ENCODE peak calls at places on chromosome 4, in six cellular contexts. F is astrocyte of the spinal cord, A is uterus, H is fibroblast of villous mesenchyme, N is omental fat pad, R is nephron progenitor cell. L is an unnamed sample.

GRCh38 chr4:47933798-47934197 is 19.4 kb upstream of the NFXL1 start:
- DNase-seq in F (peak), A (no peak), H (peak), N (no peak), R (no peak), L (no peak)

GRCh38 chr4:48109413-48110263 is 24.4 kb downstream of the TXK start:
- DNase-seq in F (peak), A (no peak), H (peak), N (no peak), R (no peak), L (no peak)

GRCh38 chr4:8640816-8641215 is 48.3 kb downstream of the CPZ start:
- DNase-seq in F (no peak), A (no peak), H (no peak), N (no peak), R (no peak), L (no peak)

GRCh38 chr4:4641661-4642180 is 99.9 kb upstream of the STX18 start:
- DNase-seq in F (no peak), A (no peak), H (no peak), N (no peak), R (peak), L (no peak)

GRCh38 chr4:175705407-175705806 is 106.7 kb downstream of the GPM6A start:
- DNase-seq in F (peak), A (no peak), H (no peak), N (no peak), R (peak), L (no peak)

GRCh38 chr4:158936238-158936637 is 166.6 kb upstream of the RAPGEF2 start:
- DNase-seq in F (no peak), A (no peak), H (no peak), N (no peak), R (no peak), L (no peak)

GRCh38 chr4:185534850-185535761 is at the start of gene PDLIM3:
- DNase-seq in F (peak), A (peak), H (peak), N (no peak), R (peak), L (peak)

GRCh38 chr4:106810122-106810521 is 226.0 kb downstream of the DKK2 start:
- DNase-seq in F (no peak), A (no peak), H (no peak), N (no peak), R (no peak), L (no peak)

GRCh38 chr4:98314791-98315565 is 53.8 kb downstream of the RAP1GDS1 start:
- DNase-seq in F (peak), A (no peak), H (no peak), N (no peak), R (no peak), L (no peak)

GRCh38 chr4:160175064-160175643 is 1072.3 kb downstream of the RAPGEF2 start:
- DNase-seq in F (no peak), A (no peak), H (no peak), N (no peak), R (no peak), L (no peak)
- TF ChIP-seq CTCF in F (no peak), A (no peak), H (no peak), N (no peak), R (no peak), L (no peak)

GRCh38 chr4:6680372-6681034 is 13.2 kb upstream of the S100P start:
- DNase-seq in F (no peak), A (no peak), H (no peak), N (no peak), R (no peak), L (no peak)
- TF ChIP-seq CTCF in F (no peak), A (no peak), H (no peak), N (no peak), R (no peak), L (peak)

DNA sequence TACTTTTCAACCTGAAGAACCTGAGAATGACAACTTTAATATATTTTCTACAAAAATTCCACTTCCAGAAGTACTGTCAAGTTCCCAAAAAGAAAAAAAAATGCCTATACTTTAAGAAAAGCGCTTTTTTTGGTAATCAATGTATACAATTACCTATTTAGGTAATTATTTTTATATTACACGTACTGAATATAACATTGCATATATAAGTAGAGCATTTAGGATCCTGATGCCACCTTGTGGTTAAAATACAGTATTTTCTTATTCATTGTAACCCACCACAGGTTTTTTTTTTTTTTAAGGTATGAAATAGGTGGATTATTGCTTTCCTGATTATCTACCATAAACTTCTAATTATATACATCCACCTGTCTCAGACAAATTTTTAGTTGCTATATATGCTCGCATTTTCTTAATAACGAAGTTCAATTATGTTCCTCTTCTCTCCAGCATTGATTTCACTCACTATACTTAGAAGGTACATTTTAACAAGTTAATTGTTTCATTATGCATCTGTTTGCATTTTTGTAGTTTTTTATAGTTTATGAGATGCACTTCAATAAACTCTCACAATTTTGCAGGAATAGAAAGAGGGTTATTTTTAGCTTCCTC is 5.2 kb downstream of the MAP9 start:
- DNase-seq in F (peak), A (no peak), H (peak), N (no peak), R (no peak), L (no peak)
- TF ChIP-seq CTCF in F (peak), A (peak), H (peak), N (no peak), R (peak), L (peak)

DNA sequence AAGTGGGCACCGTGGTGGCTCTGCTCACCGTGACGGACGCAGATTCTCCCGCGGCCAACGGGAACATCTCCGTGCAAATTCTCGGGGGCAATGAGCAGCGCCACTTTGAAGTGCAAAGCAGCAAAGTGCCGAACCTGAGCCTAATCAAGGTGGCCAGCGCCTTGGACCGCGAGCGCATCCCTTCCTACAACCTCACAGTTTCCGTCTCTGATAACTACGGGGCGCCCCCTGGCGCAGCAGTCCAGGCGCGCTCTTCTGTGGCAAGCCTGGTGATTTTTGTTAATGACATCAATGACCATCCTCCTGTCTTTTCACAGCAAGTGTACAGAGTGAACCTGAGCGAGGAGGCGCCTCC is 2.7 kb downstream of the FAT4 start:
- DNase-seq in F (peak), A (peak), H (peak), N (no peak), R (peak), L (peak)
- TF ChIP-seq CTCF in F (peak), A (peak), H (peak), N (no peak), R (peak), L (peak)

GRCh38 chr4:118884716-118885115 is 3.9 kb upstream of the SYNPO2 start:
- DNase-seq in F (no peak), A (no peak), H (no peak), N (no peak), R (no peak), L (no peak)

GRCh38 chr4:118879409-118879808 is 9.2 kb upstream of the SYNPO2 start:
- DNase-seq in F (no peak), A (no peak), H (no peak), N (no peak), R (no peak), L (no peak)

GRCh38 chr4:118888666-118889312 is at the start of gene SYNPO2:
- DNase-seq in F (peak), A (peak), H (peak), N (peak), R (peak), L (peak)

GRCh38 chr4:118881512-118882146 is 7.0 kb upstream of the SYNPO2 start:
- DNase-seq in F (no peak), A (no peak), H (no peak), N (no peak), R (no peak), L (no peak)

GRCh38 chr4:118883861-118884260 is 4.8 kb upstream of the SYNPO2 start:
- DNase-seq in F (no peak), A (no peak), H (no peak), N (no peak), R (no peak), L (no peak)
- TF ChIP-seq CTCF in F (peak), A (no peak), H (peak), N (no peak), R (no peak), L (no peak)

DNA sequence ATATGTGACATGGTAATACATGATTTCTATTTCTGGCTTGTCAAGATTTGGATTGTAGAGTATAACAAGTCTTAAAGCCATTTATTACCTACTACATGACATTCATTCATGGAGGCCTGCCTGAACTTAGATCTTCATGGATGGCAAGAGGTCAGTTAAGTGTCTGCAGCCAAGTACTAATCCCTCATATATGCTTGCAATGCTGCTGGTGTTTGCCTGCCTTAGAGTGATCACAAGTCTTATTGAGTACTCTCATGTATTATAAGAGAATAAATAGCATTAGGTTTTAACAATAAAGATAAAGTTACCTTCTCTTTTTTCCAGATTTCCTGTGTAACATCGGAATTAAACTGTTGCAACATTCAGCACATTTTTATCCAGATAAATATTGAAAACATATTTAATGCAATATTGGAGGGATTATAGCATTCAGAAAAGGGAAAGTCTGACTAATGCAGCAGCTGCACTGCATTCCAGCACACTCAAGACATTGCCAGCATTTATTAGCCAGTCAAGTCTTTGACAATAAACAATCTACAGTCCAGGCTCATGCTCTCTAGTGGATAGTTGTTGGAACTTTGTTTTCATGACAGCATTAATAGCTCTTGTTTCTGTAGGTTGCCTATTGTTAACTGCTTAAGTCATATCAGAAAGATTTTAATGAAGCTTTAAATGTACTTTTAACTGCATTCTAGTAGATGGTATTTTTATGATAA is 737.1 kb downstream of the FAT4 start:
- DNase-seq in F (peak), A (no peak), H (peak), N (no peak), R (no peak), L (no peak)
- TF ChIP-seq CTCF in F (peak), A (no peak), H (no peak), N (no peak), R (no peak), L (no peak)

GRCh38 chr4:90184560-90184959 is 57.4 kb downstream of the CCSER1 start:
- DNase-seq in F (no peak), A (no peak), H (no peak), N (no peak), R (no peak), L (no peak)

GRCh38 chr4:90185416-90185815 is 58.2 kb downstream of the CCSER1 start:
- DNase-seq in F (no peak), A (no peak), H (no peak), N (no peak), R (no peak), L (no peak)

GRCh38 chr4:90181644-90182043 is 54.5 kb downstream of the CCSER1 start:
- DNase-seq in F (no peak), A (no peak), H (no peak), N (no peak), R (no peak), L (no peak)

GRCh38 chr4:90186229-90186628 is 59.0 kb downstream of the CCSER1 start:
- DNase-seq in F (no peak), A (no peak), H (no peak), N (no peak), R (no peak), L (no peak)

DNA sequence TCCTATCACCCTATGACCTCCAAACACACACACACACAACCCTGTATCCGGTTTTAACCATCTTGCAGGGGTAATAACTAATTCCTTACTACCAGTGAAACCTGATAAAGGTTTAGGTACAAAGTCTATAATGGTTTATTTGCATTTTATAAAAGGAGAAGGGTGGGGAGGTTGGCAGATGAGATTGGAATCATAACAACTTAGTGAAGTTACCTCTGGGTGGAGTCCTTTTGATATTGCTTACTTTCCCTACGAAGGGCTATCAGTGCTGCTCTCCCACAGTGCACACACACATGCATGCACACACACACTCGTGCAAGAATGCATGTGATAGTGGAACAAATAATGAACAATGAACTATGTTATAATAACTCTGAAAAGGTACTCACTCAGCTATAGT is 56.1 kb downstream of the CCSER1 start:
- DNase-seq in F (no peak), A (no peak), H (no peak), N (no peak), R (no peak), L (no peak)
- TF ChIP-seq CTCF in F (no peak), A (no peak), H (no peak), N (no peak), R (no peak), L (no peak)